ENCODE peak calls at places on chromosomes 5 and 9, in five cellular contexts. X is GM06990, S is foreskin keratinocyte, B is iPS-NIHi11, V is D721Med. H is an unnamed sample.

GRCh38 chr5:133569347-133569746 is 43.0 kb downstream of the FSTL4 start:
- DNase-seq in B (no peak), V (no peak), S (no peak), X (no peak), H (no peak)

GRCh38 chr5:134053840-134054338 is 49.1 kb upstream of the VDAC1 start:
- DNase-seq in B (peak; percentile 32), S (peak; percentile 63), V (no peak), X (no peak), H (no peak)

GRCh38 chr9:119004618-119004990 is 364.6 kb downstream of the BRINP1 start:
- DNase-seq in V (no peak), X (no peak), S (peak; percentile 55), B (peak; percentile 32), H (peak; percentile 75)

GRCh38 chr9:136495401-136495800 is 12.6 kb upstream of the SEC16A start:
- DNase-seq in V (no peak), B (no peak), S (no peak), X (no peak), H (no peak)

GRCh38 chr5:7208911-7209310 is 187.0 kb upstream of the ADCY2 start:
- DNase-seq in B (no peak), S (no peak), V (no peak), X (no peak), H (peak; percentile 33)

GRCh38 chr9:14517154-14517906 is 175.9 kb downstream of the ZDHHC21 start:
- DNase-seq in V (no peak), B (no peak), X (no peak), S (no peak), H (no peak)

GRCh38 chr9:68627104-68627503 is 77.9 kb upstream of the PIP5K1B start:
- DNase-seq in X (no peak), B (no peak), S (no peak), V (no peak), H (no peak)

GRCh38 chr9:5890641-5891040 is at the start of gene MLANA:
- DNase-seq in B (no peak), S (no peak), X (no peak), V (no peak), H (no peak)

GRCh38 chr9:84939766-84940165 is 270.2 kb downstream of the NTRK2 start:
- DNase-seq in V (no peak), X (no peak), S (peak; percentile 68), B (no peak), H (no peak)

GRCh38 chr9:11946521-11946920 is 746.7 kb upstream of the TYRP1 start:
- DNase-seq in X (no peak), S (no peak), B (no peak), V (no peak), H (no peak)

GRCh38 chr9:131624636-131625241 is 79.4 kb downstream of the PRRT1B start:
- DNase-seq in B (no peak), X (no peak), V (no peak), S (no peak), H (peak; percentile 71)

GRCh38 chr9:34652608-34653007 is 623 bp downstream of the IL11RA start:
- DNase-seq in X (no peak), B (no peak), S (no peak), V (no peak), H (no peak)

GRCh38 chr5:55226934-55227737 is at the start of gene MCIDAS:
- DNase-seq in V (no peak), B (peak; percentile 86), S (no peak), X (peak; percentile 66), H (peak; percentile 36)